ENCODE peak calls at places on chromosomes 1 and 21, in ten cellular contexts. U is lower lobe of right lung, R is mammary epithelial cell, H is RPMI7951, V is NCI-H1930, C is Kasumi-1, T is GM12864, Y is erythroblast, X is cardiac muscle cell, G is GM12865. B is an unnamed sample.

GRCh38 chr21:33402011-33402979 is 918 bp upstream of the IFNGR2 start:
- DNase-seq in U (peak), R (peak), H (no peak), V (no peak), C (peak), T (no peak), Y (peak), X (peak), G (peak), B (peak)

GRCh38 chr1:168801032-168801745 is 72.2 kb upstream of the DPT start:
- DNase-seq in U (no peak), R (no peak), H (no peak), V (no peak), C (no peak), T (no peak), Y (no peak), X (no peak), G (no peak), B (no peak)

GRCh38 chr1:39639333-39640130 is at the start of gene HEYL:
- DNase-seq in U (peak), R (no peak), H (no peak), V (peak), C (peak), T (no peak), Y (peak), X (peak), G (peak), B (peak)

GRCh38 chr1:7265771-7266371 is 480.6 kb downstream of the CAMTA1 start:
- DNase-seq in U (no peak), R (peak), H (peak), V (peak), C (no peak), T (no peak), Y (no peak), X (peak), G (peak), B (no peak)

GRCh38 chr1:85488126-85488525 is 23.2 kb upstream of the DDAH1 start:
- DNase-seq in U (no peak), R (no peak), H (no peak), V (no peak), C (no peak), T (no peak), Y (no peak), X (no peak), G (no peak), B (no peak)

GRCh38 chr21:34531399-34531798 is 19.4 kb upstream of the KCNE1 start:
- DNase-seq in U (no peak), R (no peak), H (no peak), V (no peak), C (no peak), T (no peak), Y (no peak), X (no peak), G (no peak), B (no peak)

GRCh38 chr1:201385299-201385891 is 7.9 kb upstream of the TNNT2 start:
- DNase-seq in U (peak), R (peak), H (peak), V (peak), C (peak), T (no peak), Y (peak), X (peak), G (peak), B (peak)

GRCh38 chr1:16189921-16190499 is 22.4 kb downstream of the ARHGEF19 start:
- DNase-seq in U (no peak), R (no peak), H (peak), V (no peak), C (no peak), T (no peak), Y (no peak), X (no peak), G (no peak), B (no peak)

GRCh38 chr1:31151402-31151801 is 85.9 kb upstream of the PUM1 start:
- DNase-seq in U (no peak), R (no peak), H (no peak), V (no peak), C (no peak), T (no peak), Y (no peak), X (no peak), G (no peak), B (no peak)

GRCh38 chr1:58727363-58727762 is 27.5 kb upstream of the MYSM1 start:
- DNase-seq in U (no peak), R (peak), H (peak), V (no peak), C (no peak), T (no peak), Y (no peak), X (peak), G (no peak), B (no peak)

GRCh38 chr1:51515312-51515960 is 3.6 kb downstream of the EPS15 start:
- DNase-seq in U (no peak), R (no peak), H (no peak), V (no peak), C (no peak), T (no peak), Y (peak), X (no peak), G (no peak), B (no peak)

GRCh38 chr1:198153103-198153502 is 3.7 kb upstream of the NEK7 start:
- DNase-seq in U (no peak), R (no peak), H (peak), V (no peak), C (no peak), T (no peak), Y (no peak), X (peak), G (no peak), B (no peak)

GRCh38 chr1:28097100-28097472 is 8.7 kb upstream of the EYA3 start:
- DNase-seq in U (no peak), R (no peak), H (no peak), V (no peak), C (no peak), T (no peak), Y (no peak), X (no peak), G (peak), B (peak)

GRCh38 chr21:14523234-14523633 is 22.9 kb downstream of the SAMSN1 start:
- DNase-seq in U (no peak), R (no peak), H (no peak), V (no peak), C (peak), T (no peak), Y (peak), X (peak), G (peak), B (peak)

GRCh38 chr1:160428655-160429054 is 28.3 kb downstream of the VANGL2 start:
- DNase-seq in U (no peak), R (peak), H (peak), V (no peak), C (peak), T (no peak), Y (peak), X (peak), G (peak), B (peak)

GRCh38 chr1:40036574-40036973 is 4.0 kb upstream of the CAP1 start:
- DNase-seq in U (no peak), R (peak), H (peak), V (no peak), C (peak), T (no peak), Y (peak), X (peak), G (no peak), B (no peak)

GRCh38 chr1:206456577-206457375 is 13.5 kb upstream of the IKBKE start:
- DNase-seq in U (no peak), R (peak), H (peak), V (no peak), C (no peak), T (no peak), Y (no peak), X (no peak), G (no peak), B (no peak)

GRCh38 chr1:87765686-87766085 is 437.0 kb downstream of the LMO4 start:
- DNase-seq in U (no peak), R (no peak), H (no peak), V (no peak), C (no peak), T (no peak), Y (no peak), X (peak), G (no peak), B (no peak)

GRCh38 chr1:37325010-37325409 is 149.4 kb upstream of the ZC3H12A start:
- DNase-seq in U (no peak), R (no peak), H (no peak), V (peak), C (no peak), T (no peak), Y (no peak), X (no peak), G (no peak), B (no peak)

GRCh38 chr1:172254521-172255222 is 165.8 kb upstream of the C1orf105 start:
- DNase-seq in U (no peak), R (peak), H (peak), V (no peak), C (peak), T (no peak), Y (no peak), X (peak), G (no peak), B (no peak)

GRCh38 chr1:183023146-183023600 is at the start of gene LAMC1:
- DNase-seq in U (peak), R (peak), H (peak), V (peak), C (peak), T (no peak), Y (peak), X (peak), G (peak), B (peak)

B was measured in GM10248.